ENCODE peak calls at places on chromosomes 4 and X, in four cellular contexts. T is fibroblast of the aortic adventitia, I is right lobe of liver, E is aorta. M is an unnamed sample.
A peak's percentile ranks its signal among the peaks of the same experiment; 100 is the strongest.

GRCh38 chr4:162506253-162506652 is 342.5 kb upstream of the FSTL5 start:
- DNase-seq in T (no peak), I (no peak), E (no peak), M (no peak)

GRCh38 chrX:107566603-107567262 is 61.6 kb upstream of the PRPS1 start:
- DNase-seq in T (peak; percentile 13), I (no peak), E (no peak), M (no peak)

GRCh38 chrX:16386126-16386525 is 218.8 kb downstream of the MAGEB17 start:
- DNase-seq in T (no peak), I (no peak), E (no peak), M (no peak)

GRCh38 chr4:152109585-152110509 is 349.0 kb upstream of the GATB start:
- DNase-seq in T (peak; percentile 42), I (no peak), E (no peak), M (no peak)

GRCh38 chr4:126051709-126052424 is 737.1 kb downstream of the FAT4 start:
- DNase-seq in T (peak; percentile 89), I (no peak), E (no peak), M (peak; percentile 63)

GRCh38 chr4:75653845-75654503 is 19.2 kb downstream of the G3BP2 start:
- DNase-seq in T (peak; percentile 50), I (no peak), E (no peak), M (peak; percentile 64)

GRCh38 chr4:20982544-20982943 is 282.3 kb downstream of the PACRGL start:
- DNase-seq in T (no peak), I (no peak), E (no peak), M (no peak)

GRCh38 chrX:50154429-50154828 is 46.4 kb downstream of the AKAP4 start:
- DNase-seq in T (no peak), I (no peak), E (no peak), M (no peak)

GRCh38 chrX:109372716-109373115 is 109.2 kb downstream of the GUCY2F start:
- DNase-seq in T (no peak), I (no peak), E (no peak), M (peak; percentile 85)

GRCh38 chr4:36249605-36250004 is 5.3 kb upstream of the ARAP2 start:
- DNase-seq in T (no peak), I (no peak), E (no peak), M (no peak)

GRCh38 chr4:70670332-70671014 is 4.2 kb upstream of the JCHAIN start:
- DNase-seq in T (peak; percentile 27), I (no peak), E (no peak), M (peak; percentile 24)

GRCh38 chr4:180665994-180666818 is 1577.0 kb upstream of the TENM3 start:
- DNase-seq in T (peak; percentile 32), I (no peak), E (no peak), M (peak; percentile 33)

GRCh38 chrX:1466971-1467561 is 14.4 kb upstream of the ASMTL start:
- DNase-seq in T (no peak), I (no peak), E (no peak), M (no peak)

GRCh38 chrX:53089224-53089842 is 4.6 kb upstream of the KANTR start:
- DNase-seq in T (peak; percentile 79), I (no peak), E (no peak), M (peak; percentile 63)

GRCh38 chr4:22524895-22525294 is 9.0 kb upstream of the ADGRA3 start:
- DNase-seq in T (no peak), I (no peak), E (no peak), M (no peak)

GRCh38 chr4:185532795-185533324 is 2.4 kb downstream of the PDLIM3 start:
- DNase-seq in T (no peak), I (no peak), E (no peak), M (no peak)

GRCh38 chrX:52574416-52575275 is 57.8 kb upstream of the XAGE1B start:
- DNase-seq in T (peak; percentile 69), I (no peak), E (no peak), M (peak; percentile 47)

GRCh38 chr4:173537628-173538147 is 7.7 kb upstream of the HAND2 start:
- DNase-seq in T (peak; percentile 25), I (no peak), E (no peak), M (no peak)

GRCh38 chr4:32485976-32486375 is 1765.8 kb downstream of the PCDH7 start:
- DNase-seq in T (no peak), I (no peak), E (no peak), M (no peak)

GRCh38 chrX:1597345-1598020 is 6.1 kb downstream of the AKAP17A start:
- DNase-seq in T (no peak), I (no peak), E (no peak), M (no peak)

GRCh38 chrX:49995021-49995731 is 72.8 kb downstream of the CLCN5 start:
- DNase-seq in T (peak; percentile 93), I (no peak), E (no peak), M (peak; percentile 61)

GRCh38 chrX:46922601-46923000 is 10.4 kb downstream of the JADE3 start:
- DNase-seq in T (no peak), I (no peak), E (no peak), M (peak; percentile 54)

GRCh38 chrX:46575586-46575985 is 2.0 kb downstream of the CHST7 start:
- DNase-seq in T (no peak), I (no peak), E (no peak), M (no peak)

GRCh38 chr4:64079316-64079715 is 329.9 kb downstream of the TECRL start:
- DNase-seq in T (no peak), I (no peak), E (no peak), M (peak; percentile 33)

GRCh38 chrX:25125483-25125882 is 109.7 kb upstream of the ARX start:
- DNase-seq in T (no peak), I (no peak), E (no peak), M (no peak)

GRCh38 chrX:4570141-4570540 is 856.7 kb upstream of the PRKX start:
- DNase-seq in T (no peak), I (no peak), E (no peak), M (peak; percentile 40)

GRCh38 chr4:16227462-16227868 is 1.2 kb upstream of the TAPT1 start:
- DNase-seq in T (peak; percentile 46), I (peak; percentile 65), E (peak; percentile 68), M (no peak)

GRCh38 chr4:31065086-31065485 is 344.9 kb downstream of the PCDH7 start:
- DNase-seq in T (no peak), I (no peak), E (no peak), M (no peak)

GRCh38 chr4:53994382-53994781 is 70.0 kb downstream of the CHIC2 start:
- DNase-seq in T (no peak), I (no peak), E (peak; percentile 45), M (no peak)

GRCh38 chr4:98509641-98510170 is 148.7 kb downstream of the TSPAN5 start:
- DNase-seq in T (no peak), I (no peak), E (no peak), M (no peak)

GRCh38 chr4:1012031-1012739 is 759 bp downstream of the FGFRL1 start:
- DNase-seq in T (no peak), I (peak; percentile 80), E (no peak), M (no peak)

GRCh38 chrX:102627640-102628039 is 23.6 kb upstream of the GPRASP1 start:
- DNase-seq in T (no peak), I (no peak), E (no peak), M (no peak)

GRCh38 chr4:151865744-151866143 is 104.9 kb upstream of the GATB start:
- DNase-seq in T (no peak), I (no peak), E (no peak), M (no peak)

DNA sequence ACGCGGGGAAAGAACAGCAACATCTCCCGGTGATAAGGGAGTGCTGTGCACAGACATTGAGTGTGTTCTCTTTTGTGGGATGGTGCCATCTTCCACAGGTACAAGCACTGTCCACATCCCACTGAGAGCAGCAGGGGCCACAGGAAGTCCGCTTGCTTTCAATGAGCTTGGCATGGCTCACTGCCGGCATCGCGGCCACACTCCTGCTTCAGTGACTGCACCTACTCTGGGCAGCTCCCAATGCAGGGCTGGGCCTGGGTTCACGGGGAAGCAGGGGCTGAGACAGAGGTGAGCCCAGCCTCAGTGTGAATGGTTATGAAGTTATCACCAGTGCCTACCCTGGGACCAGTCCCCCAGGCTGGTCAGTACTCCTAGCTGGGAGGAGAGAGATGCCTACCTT is 99.1 kb downstream of the MGST2 start:
- DNase-seq in T (no peak), I (no peak), E (no peak), M (no peak)
- H3K4me3 ChIP-seq in T (no peak overlapping the region), I (no peak overlapping the region), E (no peak overlapping the region), M (no peak overlapping the region)

DNA sequence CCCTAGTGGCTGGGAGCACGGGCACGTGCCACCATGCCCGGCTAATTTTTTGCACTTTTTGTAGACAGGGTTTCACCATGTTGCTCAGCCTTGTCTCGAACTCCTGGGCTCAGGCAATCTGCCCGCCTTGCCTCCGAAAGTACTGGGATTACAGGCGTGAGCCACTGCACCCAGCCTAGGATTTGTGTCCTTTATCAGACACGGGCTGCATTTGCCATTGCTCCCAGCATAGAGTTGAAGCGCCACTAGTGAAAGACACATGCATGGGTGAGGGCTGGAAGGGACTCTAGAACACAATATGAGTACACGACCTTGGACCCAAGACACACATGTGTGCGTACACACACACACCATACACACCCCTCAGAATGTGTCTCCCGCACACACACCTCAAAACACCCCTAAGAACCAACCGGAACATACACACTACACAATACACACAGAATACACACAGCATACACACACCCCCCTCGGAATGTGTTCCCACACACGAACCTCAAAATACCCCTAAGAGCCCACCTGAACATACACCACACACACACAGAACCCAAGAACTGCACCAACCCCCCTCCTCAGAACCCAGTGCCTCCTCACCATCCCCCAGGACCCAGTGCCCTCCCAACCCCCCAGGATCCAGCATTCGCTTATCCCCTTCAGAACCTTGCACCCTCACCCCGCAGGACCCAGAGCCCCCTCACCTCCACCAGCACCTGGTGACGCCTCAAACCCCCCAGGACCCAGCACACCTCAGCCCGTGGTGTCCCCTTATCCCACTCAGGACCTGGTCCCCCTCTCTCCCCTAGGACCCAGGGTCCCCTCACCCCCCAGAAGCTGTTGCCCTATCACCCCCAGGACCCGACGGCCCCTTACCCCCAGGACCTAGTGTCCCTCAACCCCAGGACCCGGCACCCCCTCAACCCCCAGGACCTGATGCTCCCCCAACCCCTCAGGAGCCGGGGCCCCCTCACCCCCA is 1.0 kb downstream of the TNIP2 start:
- DNase-seq in T (no peak), I (peak; percentile 31), E (peak; percentile 55), M (no peak)
- H3K4me3 ChIP-seq in T (peak overlapping the region; percentile 88), I (peak overlapping the region; percentile 76), E (peak overlapping the region; percentile 51), M (peak overlapping the region; percentile 86)

GRCh38 chr4:129526812-129527211 is 430.9 kb downstream of the C4orf33 start:
- DNase-seq in T (peak; percentile 42), I (no peak), E (no peak), M (peak; percentile 41)
- H3K4me3 ChIP-seq in T (no peak overlapping the region), I (no peak overlapping the region), E (no peak overlapping the region), M (no peak overlapping the region)

GRCh38 chr4:141635726-141636076 is 682 bp upstream of the IL15 start:
- DNase-seq in T (no peak), I (no peak), E (no peak), M (no peak)
- H3K4me3 ChIP-seq in T (peak overlapping the region; percentile 82), I (peak overlapping the region; percentile 79), E (peak overlapping the region; percentile 97), M (no peak overlapping the region)